ENCODE peak calls at places on chromosomes 16 and 17, in seven cellular contexts. W is mesendoderm; F is NCI-H345; C is stimulated activated CD4-positive, alpha-beta T cell treated with anti-CD3 and anti-CD28 coated beads, TNF-alpha, amount 100 ng/mL, for 48 hours; R is endothelial cell; I is G401; P is activated T-helper 1 cell treated with anti-CD3 and anti-CD28 coated beads, Interleukin-2, amount 50 U/mL, for 16 hours. N is an unnamed sample.

GRCh38 chr17:56393156-56393555 is 200.3 kb upstream of the NOG start:
- DNase-seq in R (no peak), I (no peak), P (no peak), W (no peak), C (no peak), F (no peak), N (no peak)

GRCh38 chr16:69717066-69717465 is 9.3 kb downstream of the NQO1 start:
- DNase-seq in R (no peak), W (no peak), P (no peak), I (no peak), C (no peak), F (no peak), N (no peak)

GRCh38 chr16:11224894-11225676 is 30.9 kb downstream of the SOCS1 start:
- DNase-seq in W (no peak), R (no peak), F (no peak), C (peak), P (peak), I (no peak), N (no peak)

GRCh38 chr16:8919089-8919933 is 37.2 kb downstream of the LITAFD start:
- DNase-seq in R (no peak), F (no peak), I (no peak), C (no peak), W (no peak), P (no peak), N (no peak)

GRCh38 chr16:81530296-81530721 is 85.7 kb downstream of the CMIP start:
- DNase-seq in W (no peak), F (no peak), P (no peak), R (no peak), C (no peak), I (no peak), N (no peak)

GRCh38 chr17:81489012-81489968 is 23.3 kb downstream of the ACTG1 start:
- DNase-seq in W (no peak), C (no peak), P (no peak), F (peak), R (peak), I (no peak), N (no peak)

GRCh38 chr16:3182608-3183444 is 5.2 kb upstream of the OR1F1 start:
- DNase-seq in C (peak), W (peak), F (peak), P (no peak), R (peak), I (peak), N (no peak)

GRCh38 chr16:50683689-50684374 is 2.7 kb upstream of the SNX20 start:
- DNase-seq in P (no peak), F (no peak), R (no peak), C (no peak), W (no peak), I (no peak), N (no peak)

GRCh38 chr16:5738586-5738985 is 641.0 kb upstream of the EEF2KMT start:
- DNase-seq in R (no peak), P (no peak), I (no peak), W (peak), F (no peak), C (no peak), N (no peak)

GRCh38 chr17:76241205-76241539 is 879 bp upstream of the RNF157 start:
- DNase-seq in R (no peak), P (no peak), I (peak), W (no peak), C (no peak), F (no peak), N (no peak)

GRCh38 chr17:64126918-64127317 is 3.0 kb downstream of the ERN1 start:
- DNase-seq in C (no peak), I (no peak), W (no peak), P (no peak), F (no peak), R (no peak), N (no peak)

GRCh38 chr17:39239640-39240314 is 14.0 kb upstream of the STAC2 start:
- DNase-seq in W (peak), F (peak), C (peak), I (no peak), R (peak), P (peak), N (no peak)